ENCODE peak calls at places on chromosomes 3 and 15, in four cellular contexts. D, A, M and H are unnamed samples.
A peak's percentile ranks its signal among the peaks of the same experiment; 100 is the strongest.

GRCh38 chr3:50204804-50205718 is at the start of gene SLC38A3:
- DNase-seq in D (no peak), A (no peak), M (peak; percentile 79), H (peak; percentile 44)

GRCh38 chr3:126554560-126555525 is 3.9 kb downstream of the C3orf22 start:
- DNase-seq in D (no peak), A (peak; percentile 44), M (no peak), H (no peak)

GRCh38 chr3:111768571-111769100 is 90.4 kb upstream of the PHLDB2 start:
- DNase-seq in D (no peak), A (no peak), M (no peak), H (no peak)

GRCh38 chr3:172856766-172857742 is 106.5 kb downstream of the ECT2 start:
- DNase-seq in D (no peak), A (no peak), M (peak; percentile 39), H (no peak)

GRCh38 chr3:192566706-192567290 is 160.5 kb downstream of the FGF12 start:
- DNase-seq in D (peak; percentile 9), A (peak; percentile 76), M (peak; percentile 87), H (peak; percentile 71)

GRCh38 chr15:39596358-39597051 is 15.6 kb downstream of the THBS1 start:
- DNase-seq in D (no peak), A (no peak), M (no peak), H (no peak)

GRCh38 chr15:74989527-74989926 is 5.8 kb upstream of the SCAMP5 start:
- DNase-seq in D (no peak), A (no peak), M (no peak), H (no peak)

GRCh38 chr15:57619746-57620145 is 28.0 kb downstream of the MYZAP start:
- DNase-seq in D (no peak), A (no peak), M (no peak), H (no peak)

GRCh38 chr3:186772886-186773417 is 10.4 kb upstream of the EIF4A2 start:
- DNase-seq in D (no peak), A (peak; percentile 78), M (peak; percentile 57), H (peak; percentile 88)
- TF ChIP-seq POLR2A in D (peak; percentile 30), A (no peak), M (no peak), H (peak; percentile 43)

GRCh38 chr3:152298393-152299242 is 29.9 kb downstream of the MBNL1 start:
- DNase-seq in D (peak; percentile 74), A (peak; percentile 86), M (peak; percentile 59), H (peak; percentile 92)
- TF ChIP-seq POLR2A in D (no peak), A (peak; percentile 52), M (peak; percentile 65), H (no peak)

GRCh38 chr3:146160964-146161724 is at the start of gene PLOD2:
- DNase-seq in D (no peak), A (peak; percentile 91), M (peak; percentile 88), H (no peak)
- TF ChIP-seq POLR2A in D (no peak), A (peak; percentile 35), M (peak; percentile 99), H (no peak)

DNA sequence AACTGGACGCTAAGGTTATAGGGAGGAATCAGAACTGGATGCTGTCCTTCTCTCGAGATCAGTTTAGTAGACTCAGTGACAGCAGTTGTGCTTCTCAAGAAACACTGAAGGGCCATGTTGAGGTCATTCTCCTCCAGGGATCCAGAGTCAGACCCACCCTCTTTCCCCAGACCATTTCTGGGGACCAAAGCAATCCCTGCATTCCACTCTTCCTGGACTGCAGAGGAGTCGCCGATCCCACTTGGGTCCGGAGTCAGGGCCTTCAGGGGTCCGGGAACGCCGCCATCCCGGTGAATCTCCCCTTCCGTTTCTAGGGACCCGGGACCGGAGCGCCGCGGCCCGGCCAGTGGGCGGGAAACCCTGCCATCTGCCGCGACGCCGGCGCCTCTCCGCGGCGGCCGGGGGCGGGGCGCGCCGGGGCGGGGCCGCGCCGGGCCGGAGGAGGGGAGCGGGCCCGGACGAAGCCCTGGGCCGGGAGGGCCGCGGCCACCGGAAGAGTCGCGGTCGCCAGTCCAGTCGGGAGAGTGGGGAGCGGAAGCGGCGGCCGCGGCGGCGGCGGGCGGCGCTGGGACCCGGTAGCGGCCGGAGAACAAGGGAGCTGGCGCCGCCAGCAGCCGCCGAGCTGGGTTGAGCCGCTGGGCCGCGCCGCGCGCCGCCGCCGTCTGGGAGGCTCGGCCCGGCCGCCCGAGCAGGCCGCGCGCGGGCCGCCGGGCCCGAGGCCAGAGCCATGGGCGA is at the start of gene DVL3:
- DNase-seq in D (no peak), A (peak; percentile 81), M (peak; percentile 77), H (peak; percentile 78)
- TF ChIP-seq POLR2A in D (peak; percentile 55), A (no peak), M (peak; percentile 28), H (peak; percentile 23)

GRCh38 chr3:11845661-11846060 is 1.0 kb downstream of the TAMM41 start:
- DNase-seq in D (no peak), A (no peak), M (no peak), H (peak; percentile 26)
- TF ChIP-seq POLR2A in D (no peak), A (no peak), M (no peak), H (no peak)